ENCODE peak calls at places on chromosomes 3 and 15, in four cellular contexts. One of them, this sample, is unnamed.
A peak's percentile ranks its signal among the peaks of the same experiment; 100 is the strongest.

GRCh38 chr15:69540622-69541021 is 88.0 kb downstream of the RPLP1 start:
- DNase-seq in colonic mucosa: no peak
- DNase-seq in GM23338: no peak
- DNase-seq in breast epithelium: no peak
- DNase-seq in this sample: no peak

GRCh38 chr15:75314552-75315290 is 21.1 kb upstream of the COMMD4 start:
- DNase-seq in breast epithelium: no peak
- DNase-seq in colonic mucosa: no peak
- DNase-seq in GM23338: no peak
- DNase-seq in this sample: no peak

GRCh38 chr3:143168518-143169192 is 49.1 kb downstream of the CHST2 start:
- DNase-seq in colonic mucosa: no peak
- DNase-seq in breast epithelium: no peak
- DNase-seq in GM23338: no peak
- DNase-seq in this sample: no peak

GRCh38 chr15:101111570-101112262 is 140.1 kb downstream of the CHSY1 start:
- DNase-seq in colonic mucosa: no peak
- DNase-seq in GM23338: no peak
- DNase-seq in breast epithelium: no peak
- DNase-seq in this sample: peak; percentile 20

GRCh38 chr3:70738310-70738681 is 425.9 kb upstream of the MDFIC2 start:
- DNase-seq in colonic mucosa: no peak
- DNase-seq in GM23338: no peak
- DNase-seq in breast epithelium: no peak
- DNase-seq in this sample: no peak

GRCh38 chr15:39860200-39860599 is 59.9 kb downstream of the GPR176 start:
- DNase-seq in colonic mucosa: no peak
- DNase-seq in breast epithelium: no peak
- DNase-seq in GM23338: peak; percentile 51
- DNase-seq in this sample: no peak

GRCh38 chr15:89057506-89058133 is 30.6 kb upstream of the ABHD2 start:
- DNase-seq in colonic mucosa: peak; percentile 88
- DNase-seq in GM23338: peak; percentile 86
- DNase-seq in breast epithelium: peak; percentile 86
- DNase-seq in this sample: peak; percentile 86

GRCh38 chr3:148175215-148175614 is 522.5 kb upstream of the AGTR1 start:
- DNase-seq in GM23338: no peak
- DNase-seq in colonic mucosa: no peak
- DNase-seq in breast epithelium: no peak
- DNase-seq in this sample: no peak

GRCh38 chr3:78279066-78279465 is 1239.2 kb downstream of the ROBO2 start:
- DNase-seq in colonic mucosa: no peak
- DNase-seq in breast epithelium: no peak
- DNase-seq in GM23338: no peak
- DNase-seq in this sample: no peak

DNA sequence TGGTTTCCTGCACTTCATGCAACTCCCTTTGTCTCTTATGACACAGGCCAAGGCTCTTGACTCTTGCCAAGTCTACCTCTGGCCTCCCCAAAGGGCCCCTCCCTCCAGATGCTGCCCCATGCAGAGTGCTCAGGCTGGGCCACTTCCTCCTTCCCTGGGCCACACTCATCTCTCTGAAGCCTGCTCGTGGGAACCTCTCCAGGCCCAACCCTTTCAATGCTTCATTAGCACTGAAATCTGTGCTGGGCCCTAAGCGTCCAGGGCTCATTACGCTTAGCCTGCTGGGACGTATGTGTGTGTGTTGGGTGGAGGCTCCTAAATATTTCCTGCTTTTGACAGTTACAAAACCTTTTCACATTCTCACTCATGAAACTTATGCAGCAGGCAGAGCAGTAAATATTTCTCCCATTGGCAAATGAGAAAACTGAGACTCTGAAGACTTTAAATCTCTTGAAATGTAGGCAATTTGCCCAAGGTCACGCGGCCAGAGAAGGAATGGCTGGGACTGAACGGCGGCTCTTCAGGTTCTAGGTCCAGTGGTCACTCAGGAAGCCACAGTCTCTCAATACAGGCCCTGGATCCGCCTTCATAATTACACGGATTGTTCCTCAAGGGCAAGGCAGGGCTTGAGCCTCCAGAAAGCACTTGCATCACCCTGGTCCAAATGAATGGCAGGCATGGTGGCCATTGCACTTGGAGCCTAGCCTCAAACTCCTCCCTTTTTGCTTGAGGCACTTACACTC is 241.7 kb upstream of the HES1 start:
- DNase-seq in colonic mucosa: peak; percentile 68
- DNase-seq in breast epithelium: no peak
- DNase-seq in GM23338: peak; percentile 5
- DNase-seq in this sample: no peak
- H3K27ac ChIP-seq in colonic mucosa: no peak overlapping the region
- H3K27ac ChIP-seq in breast epithelium: no peak overlapping the region
- H3K27ac ChIP-seq in GM23338: no peak overlapping the region
- H3K27ac ChIP-seq in this sample: no peak overlapping the region

GRCh38 chr15:98003976-98004375 is 43.5 kb downstream of the ARRDC4 start:
- DNase-seq in GM23338: no peak
- DNase-seq in colonic mucosa: no peak
- DNase-seq in breast epithelium: no peak
- DNase-seq in this sample: no peak

GRCh38 chr15:98005659-98006058 is 45.2 kb downstream of the ARRDC4 start:
- DNase-seq in colonic mucosa: no peak
- DNase-seq in GM23338: no peak
- DNase-seq in breast epithelium: no peak
- DNase-seq in this sample: no peak

GRCh38 chr15:98012354-98012753 is 51.9 kb downstream of the ARRDC4 start:
- DNase-seq in GM23338: no peak
- DNase-seq in colonic mucosa: no peak
- DNase-seq in breast epithelium: no peak
- DNase-seq in this sample: no peak

GRCh38 chr15:98009169-98009568 is 48.7 kb downstream of the ARRDC4 start:
- DNase-seq in GM23338: no peak
- DNase-seq in colonic mucosa: no peak
- DNase-seq in breast epithelium: no peak
- DNase-seq in this sample: no peak

GRCh38 chr15:98009967-98010366 is 49.5 kb downstream of the ARRDC4 start:
- DNase-seq in GM23338: no peak
- DNase-seq in breast epithelium: no peak
- DNase-seq in colonic mucosa: no peak
- DNase-seq in this sample: no peak
- H3K27ac ChIP-seq in GM23338: no peak overlapping the region
- H3K27ac ChIP-seq in breast epithelium: no peak overlapping the region
- H3K27ac ChIP-seq in colonic mucosa: no peak overlapping the region
- H3K27ac ChIP-seq in this sample: no peak overlapping the region

DNA sequence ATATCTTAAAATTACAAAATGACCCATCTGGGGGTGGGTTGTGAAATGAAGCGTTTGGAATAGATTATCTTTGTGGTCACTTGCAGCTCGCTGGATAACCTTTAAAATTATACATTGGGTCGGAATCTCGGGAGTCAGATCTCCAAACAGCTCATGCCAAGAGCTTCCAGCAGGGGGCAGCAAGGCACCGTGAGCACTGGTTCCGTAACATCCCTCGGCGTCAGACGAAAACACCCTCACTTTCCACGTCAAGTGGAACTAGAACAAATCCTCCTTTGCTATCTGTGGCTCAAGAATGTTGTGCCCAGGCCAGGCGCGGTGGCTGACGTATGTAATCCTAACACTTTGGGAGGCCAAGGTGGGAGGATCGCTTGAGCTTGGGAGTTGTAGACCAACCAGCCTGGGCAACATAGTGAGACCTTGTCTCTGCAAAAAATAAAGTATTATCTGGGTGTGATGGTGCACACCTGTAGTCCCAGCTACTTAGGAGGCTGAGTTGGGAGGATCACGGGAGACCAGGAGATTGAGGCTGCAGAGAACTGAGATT is 31.1 kb downstream of the UMPS start:
- DNase-seq in breast epithelium: peak; percentile 84
- DNase-seq in colonic mucosa: peak; percentile 89
- DNase-seq in GM23338: peak; percentile 91
- DNase-seq in this sample: peak; percentile 91
- H3K27ac ChIP-seq in breast epithelium: peak overlapping the region; percentile 34
- H3K27ac ChIP-seq in colonic mucosa: no peak overlapping the region
- H3K27ac ChIP-seq in GM23338: peak overlapping the region; percentile 5
- H3K27ac ChIP-seq in this sample: peak overlapping the region; percentile 61

DNA sequence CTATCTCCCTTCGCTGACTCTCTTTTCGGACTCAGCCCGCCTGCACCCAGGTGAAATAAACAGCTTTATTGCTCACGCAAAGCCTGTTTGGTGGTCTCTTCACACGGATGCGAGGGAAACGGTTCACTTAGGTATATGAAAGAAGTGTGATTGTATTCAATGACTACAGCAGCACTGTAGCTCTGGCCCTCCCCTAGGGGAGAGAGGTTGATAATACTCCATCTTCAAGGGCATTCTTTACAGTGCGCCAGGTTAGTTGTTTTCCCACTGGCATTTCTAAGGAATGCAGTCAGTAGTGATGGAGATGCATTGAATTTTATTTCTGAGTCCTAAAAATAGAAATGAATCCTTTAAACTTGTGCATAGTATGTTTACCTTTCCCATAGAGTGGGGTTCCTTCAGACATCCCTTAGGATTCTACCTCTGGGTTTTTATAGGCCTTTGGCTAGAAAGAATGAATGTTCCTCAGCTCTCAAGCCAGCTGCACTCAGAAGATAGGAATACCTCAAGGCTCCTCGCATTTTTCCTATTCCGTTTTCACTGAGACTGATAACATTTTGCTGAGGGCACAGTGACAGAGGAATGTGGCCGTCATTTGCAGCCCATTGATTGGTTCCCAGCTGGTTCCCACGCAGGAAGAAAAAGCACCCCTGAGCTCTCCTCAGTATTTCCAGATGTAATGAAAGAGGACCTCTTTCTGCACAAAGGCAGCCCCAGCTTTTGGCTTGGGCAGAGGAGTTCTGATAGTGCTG is 131.8 kb upstream of the C2CD4B start:
- DNase-seq in breast epithelium: no peak
- DNase-seq in colonic mucosa: no peak
- DNase-seq in GM23338: peak; percentile 83
- DNase-seq in this sample: no peak
- H3K27ac ChIP-seq in breast epithelium: no peak overlapping the region
- H3K27ac ChIP-seq in colonic mucosa: no peak overlapping the region
- H3K27ac ChIP-seq in GM23338: peak overlapping the region; percentile 99
- H3K27ac ChIP-seq in this sample: no peak overlapping the region

GRCh38 chr15:78353093-78353492 is 12.9 kb downstream of the CRABP1 start:
- DNase-seq in GM23338: peak; percentile 51
- DNase-seq in colonic mucosa: no peak
- DNase-seq in breast epithelium: no peak
- DNase-seq in this sample: no peak
- H3K27ac ChIP-seq in GM23338: no peak overlapping the region
- H3K27ac ChIP-seq in colonic mucosa: no peak overlapping the region
- H3K27ac ChIP-seq in breast epithelium: no peak overlapping the region
- H3K27ac ChIP-seq in this sample: no peak overlapping the region

This sample was measured in dorsolateral prefrontal cortex.